ENCODE peak calls at places on chromosomes 1 and 21, in nine cellular contexts. One of them, this sample, is unnamed. For H3K9me3, the result is how much of the 10 kb centered on the place peaks cover.

GRCh38 chr1:29767769-29768425 is 531.6 kb downstream of the PTPRU start:
- DNase-seq in lower lobe of right lung: no peak
- DNase-seq in neural progenitor cell: no peak
- DNase-seq in AG04450: no peak
- DNase-seq in trophoblast cell: no peak
- DNase-seq in effector memory CD4-positive, alpha-beta T cell: no peak
- DNase-seq in BE2C: no peak
- DNase-seq in sigmoid colon: peak
- DNase-seq in upper lobe of right lung: no peak
- DNase-seq in this sample: no peak

GRCh38 chr1:246794261-246795093 is 70.3 kb downstream of the SCCPDH start:
- DNase-seq in lower lobe of right lung: no peak
- DNase-seq in neural progenitor cell: peak
- DNase-seq in AG04450: no peak
- DNase-seq in trophoblast cell: peak
- DNase-seq in effector memory CD4-positive, alpha-beta T cell: no peak
- DNase-seq in BE2C: no peak
- DNase-seq in sigmoid colon: no peak
- DNase-seq in upper lobe of right lung: no peak
- DNase-seq in this sample: no peak

GRCh38 chr1:113928129-113928949 is 785 bp upstream of the HIPK1 start:
- DNase-seq in lower lobe of right lung: no peak
- DNase-seq in neural progenitor cell: no peak
- DNase-seq in AG04450: no peak
- DNase-seq in trophoblast cell: no peak
- DNase-seq in effector memory CD4-positive, alpha-beta T cell: no peak
- DNase-seq in BE2C: no peak
- DNase-seq in sigmoid colon: no peak
- DNase-seq in upper lobe of right lung: no peak
- DNase-seq in this sample: no peak

GRCh38 chr1:244163861-244164562 is 112.9 kb downstream of the ZBTB18 start:
- DNase-seq in lower lobe of right lung: no peak
- DNase-seq in neural progenitor cell: no peak
- DNase-seq in AG04450: peak
- DNase-seq in trophoblast cell: peak
- DNase-seq in effector memory CD4-positive, alpha-beta T cell: no peak
- DNase-seq in BE2C: peak
- DNase-seq in sigmoid colon: no peak
- DNase-seq in upper lobe of right lung: no peak
- DNase-seq in this sample: no peak

GRCh38 chr1:14531519-14531918 is 67.0 kb upstream of the KAZN start:
- DNase-seq in lower lobe of right lung: no peak
- DNase-seq in neural progenitor cell: no peak
- DNase-seq in AG04450: no peak
- DNase-seq in trophoblast cell: no peak
- DNase-seq in effector memory CD4-positive, alpha-beta T cell: no peak
- DNase-seq in BE2C: no peak
- DNase-seq in sigmoid colon: no peak
- DNase-seq in upper lobe of right lung: no peak
- DNase-seq in this sample: no peak

GRCh38 chr21:41508415-41509205 is 652 bp upstream of the TMPRSS2 start:
- DNase-seq in lower lobe of right lung: no peak
- DNase-seq in neural progenitor cell: no peak
- DNase-seq in AG04450: no peak
- DNase-seq in trophoblast cell: no peak
- DNase-seq in effector memory CD4-positive, alpha-beta T cell: no peak
- DNase-seq in BE2C: no peak
- DNase-seq in sigmoid colon: no peak
- DNase-seq in upper lobe of right lung: no peak
- DNase-seq in this sample: no peak

GRCh38 chr1:44239337-44239960 is 26.2 kb downstream of the DMAP1 start:
- DNase-seq in lower lobe of right lung: peak
- DNase-seq in neural progenitor cell: peak
- DNase-seq in AG04450: no peak
- DNase-seq in trophoblast cell: no peak
- DNase-seq in effector memory CD4-positive, alpha-beta T cell: no peak
- DNase-seq in BE2C: peak
- DNase-seq in sigmoid colon: peak
- DNase-seq in upper lobe of right lung: peak
- DNase-seq in this sample: no peak

GRCh38 chr1:169727307-169727706 is 6.6 kb downstream of the SELE start:
- DNase-seq in lower lobe of right lung: no peak
- DNase-seq in neural progenitor cell: no peak
- DNase-seq in AG04450: no peak
- DNase-seq in trophoblast cell: no peak
- DNase-seq in effector memory CD4-positive, alpha-beta T cell: no peak
- DNase-seq in BE2C: no peak
- DNase-seq in sigmoid colon: no peak
- DNase-seq in upper lobe of right lung: no peak
- DNase-seq in this sample: no peak

GRCh38 chr1:92482665-92483441 is 3.9 kb downstream of the GFI1 start:
- DNase-seq in lower lobe of right lung: peak
- DNase-seq in neural progenitor cell: peak
- DNase-seq in AG04450: no peak
- DNase-seq in trophoblast cell: no peak
- DNase-seq in effector memory CD4-positive, alpha-beta T cell: no peak
- DNase-seq in BE2C: no peak
- DNase-seq in sigmoid colon: no peak
- DNase-seq in upper lobe of right lung: peak
- DNase-seq in this sample: peak

GRCh38 chr1:175801979-175802378 is 58.6 kb upstream of the TNR start:
- DNase-seq in lower lobe of right lung: no peak
- DNase-seq in neural progenitor cell: no peak
- DNase-seq in AG04450: no peak
- DNase-seq in trophoblast cell: no peak
- DNase-seq in effector memory CD4-positive, alpha-beta T cell: no peak
- DNase-seq in BE2C: no peak
- DNase-seq in sigmoid colon: no peak
- DNase-seq in upper lobe of right lung: no peak
- DNase-seq in this sample: no peak

GRCh38 chr1:179958359-179958758 is 3.7 kb downstream of the CEP350 start:
- DNase-seq in lower lobe of right lung: no peak
- DNase-seq in neural progenitor cell: no peak
- DNase-seq in AG04450: no peak
- DNase-seq in trophoblast cell: no peak
- DNase-seq in effector memory CD4-positive, alpha-beta T cell: no peak
- DNase-seq in BE2C: no peak
- DNase-seq in sigmoid colon: no peak
- DNase-seq in upper lobe of right lung: no peak
- DNase-seq in this sample: no peak

GRCh38 chr1:230965535-230965934 is 13.1 kb downstream of the TTC13 start:
- DNase-seq in lower lobe of right lung: no peak
- DNase-seq in neural progenitor cell: no peak
- DNase-seq in AG04450: no peak
- DNase-seq in trophoblast cell: no peak
- DNase-seq in effector memory CD4-positive, alpha-beta T cell: no peak
- DNase-seq in BE2C: no peak
- DNase-seq in sigmoid colon: no peak
- DNase-seq in upper lobe of right lung: no peak
- DNase-seq in this sample: no peak

GRCh38 chr1:237146247-237146646 is 104.3 kb downstream of the RYR2 start:
- DNase-seq in lower lobe of right lung: no peak
- DNase-seq in neural progenitor cell: no peak
- DNase-seq in AG04450: no peak
- DNase-seq in trophoblast cell: no peak
- DNase-seq in effector memory CD4-positive, alpha-beta T cell: no peak
- DNase-seq in BE2C: no peak
- DNase-seq in sigmoid colon: no peak
- DNase-seq in upper lobe of right lung: no peak
- DNase-seq in this sample: no peak

GRCh38 chr1:201288007-201288406 is 4.7 kb downstream of the PKP1 start:
- DNase-seq in lower lobe of right lung: no peak
- DNase-seq in neural progenitor cell: no peak
- DNase-seq in AG04450: no peak
- DNase-seq in trophoblast cell: no peak
- DNase-seq in effector memory CD4-positive, alpha-beta T cell: no peak
- DNase-seq in BE2C: no peak
- DNase-seq in sigmoid colon: peak
- DNase-seq in upper lobe of right lung: no peak
- DNase-seq in this sample: no peak

GRCh38 chr1:65820983-65821382 is 28.3 kb downstream of the PDE4B start:
- DNase-seq in lower lobe of right lung: no peak
- DNase-seq in neural progenitor cell: no peak
- DNase-seq in AG04450: peak
- DNase-seq in trophoblast cell: no peak
- DNase-seq in effector memory CD4-positive, alpha-beta T cell: no peak
- DNase-seq in BE2C: no peak
- DNase-seq in sigmoid colon: no peak
- DNase-seq in upper lobe of right lung: no peak
- DNase-seq in this sample: no peak

GRCh38 chr1:113759341-113760101 is at the start of gene PHTF1:
- DNase-seq in lower lobe of right lung: peak
- DNase-seq in neural progenitor cell: peak
- DNase-seq in AG04450: peak
- DNase-seq in trophoblast cell: peak
- DNase-seq in effector memory CD4-positive, alpha-beta T cell: peak
- DNase-seq in BE2C: peak
- DNase-seq in sigmoid colon: peak
- DNase-seq in upper lobe of right lung: peak
- DNase-seq in this sample: peak

GRCh38 chr1:53653200-53653575 is 85.8 kb downstream of the GLIS1 start:
- DNase-seq in lower lobe of right lung: no peak
- DNase-seq in neural progenitor cell: no peak
- DNase-seq in AG04450: no peak
- DNase-seq in trophoblast cell: no peak
- DNase-seq in effector memory CD4-positive, alpha-beta T cell: no peak
- DNase-seq in BE2C: no peak
- DNase-seq in sigmoid colon: no peak
- DNase-seq in upper lobe of right lung: peak
- DNase-seq in this sample: no peak

GRCh38 chr1:8947127-8947691 is 1.5 kb downstream of the CA6 start:
- DNase-seq in lower lobe of right lung: no peak
- DNase-seq in neural progenitor cell: no peak
- DNase-seq in AG04450: no peak
- DNase-seq in trophoblast cell: no peak
- DNase-seq in effector memory CD4-positive, alpha-beta T cell: no peak
- DNase-seq in BE2C: no peak
- DNase-seq in sigmoid colon: no peak
- DNase-seq in upper lobe of right lung: no peak
- DNase-seq in this sample: no peak

GRCh38 chr1:240797050-240797449 is 185.1 kb upstream of the GREM2 start:
- DNase-seq in lower lobe of right lung: no peak
- DNase-seq in neural progenitor cell: no peak
- DNase-seq in AG04450: no peak
- DNase-seq in trophoblast cell: peak
- DNase-seq in effector memory CD4-positive, alpha-beta T cell: no peak
- DNase-seq in BE2C: no peak
- DNase-seq in sigmoid colon: no peak
- DNase-seq in upper lobe of right lung: no peak
- DNase-seq in this sample: no peak

GRCh38 chr1:183778568-183779433 is 26.1 kb upstream of the RGL1 start:
- DNase-seq in lower lobe of right lung: no peak
- DNase-seq in neural progenitor cell: no peak
- DNase-seq in AG04450: no peak
- DNase-seq in trophoblast cell: no peak
- DNase-seq in effector memory CD4-positive, alpha-beta T cell: no peak
- DNase-seq in BE2C: no peak
- DNase-seq in sigmoid colon: no peak
- DNase-seq in upper lobe of right lung: no peak
- DNase-seq in this sample: no peak
- H3K9me3 ChIP-seq in lower lobe of right lung: under half
- H3K9me3 ChIP-seq in neural progenitor cell: under half
- H3K9me3 ChIP-seq in AG04450: under half
- H3K9me3 ChIP-seq in trophoblast cell: under half
- H3K9me3 ChIP-seq in effector memory CD4-positive, alpha-beta T cell: under half
- H3K9me3 ChIP-seq in BE2C: under half
- H3K9me3 ChIP-seq in sigmoid colon: under half
- H3K9me3 ChIP-seq in upper lobe of right lung: under half
- H3K9me3 ChIP-seq in this sample: under half

GRCh38 chr1:4351453-4351852 is 303.0 kb upstream of the AJAP1 start:
- DNase-seq in lower lobe of right lung: no peak
- DNase-seq in neural progenitor cell: no peak
- DNase-seq in AG04450: no peak
- DNase-seq in trophoblast cell: no peak
- DNase-seq in effector memory CD4-positive, alpha-beta T cell: no peak
- DNase-seq in BE2C: no peak
- DNase-seq in sigmoid colon: no peak
- DNase-seq in upper lobe of right lung: no peak
- DNase-seq in this sample: no peak
- H3K9me3 ChIP-seq in lower lobe of right lung: under half
- H3K9me3 ChIP-seq in neural progenitor cell: under half
- H3K9me3 ChIP-seq in AG04450: half or more
- H3K9me3 ChIP-seq in trophoblast cell: under half
- H3K9me3 ChIP-seq in effector memory CD4-positive, alpha-beta T cell: under half
- H3K9me3 ChIP-seq in BE2C: under half
- H3K9me3 ChIP-seq in sigmoid colon: under half
- H3K9me3 ChIP-seq in upper lobe of right lung: under half
- H3K9me3 ChIP-seq in this sample: under half

GRCh38 chr21:27761623-27762022 is 794.7 kb upstream of the ADAMTS5 start:
- DNase-seq in lower lobe of right lung: no peak
- DNase-seq in neural progenitor cell: no peak
- DNase-seq in AG04450: no peak
- DNase-seq in trophoblast cell: no peak
- DNase-seq in effector memory CD4-positive, alpha-beta T cell: no peak
- DNase-seq in BE2C: no peak
- DNase-seq in sigmoid colon: no peak
- DNase-seq in upper lobe of right lung: no peak
- DNase-seq in this sample: no peak

GRCh38 chr21:27759820-27760219 is 792.9 kb upstream of the ADAMTS5 start:
- DNase-seq in lower lobe of right lung: no peak
- DNase-seq in neural progenitor cell: no peak
- DNase-seq in AG04450: no peak
- DNase-seq in trophoblast cell: no peak
- DNase-seq in effector memory CD4-positive, alpha-beta T cell: no peak
- DNase-seq in BE2C: no peak
- DNase-seq in sigmoid colon: no peak
- DNase-seq in upper lobe of right lung: no peak
- DNase-seq in this sample: no peak

GRCh38 chr21:27759091-27759659 is 792.3 kb upstream of the ADAMTS5 start:
- DNase-seq in lower lobe of right lung: peak
- DNase-seq in neural progenitor cell: peak
- DNase-seq in AG04450: no peak
- DNase-seq in trophoblast cell: no peak
- DNase-seq in effector memory CD4-positive, alpha-beta T cell: no peak
- DNase-seq in BE2C: peak
- DNase-seq in sigmoid colon: no peak
- DNase-seq in upper lobe of right lung: peak
- DNase-seq in this sample: no peak

GRCh38 chr21:27756191-27756590 is 789.3 kb upstream of the ADAMTS5 start:
- DNase-seq in lower lobe of right lung: no peak
- DNase-seq in neural progenitor cell: no peak
- DNase-seq in AG04450: no peak
- DNase-seq in trophoblast cell: no peak
- DNase-seq in effector memory CD4-positive, alpha-beta T cell: no peak
- DNase-seq in BE2C: no peak
- DNase-seq in sigmoid colon: no peak
- DNase-seq in upper lobe of right lung: no peak
- DNase-seq in this sample: no peak
- H3K9me3 ChIP-seq in lower lobe of right lung: under half
- H3K9me3 ChIP-seq in neural progenitor cell: under half
- H3K9me3 ChIP-seq in AG04450: under half
- H3K9me3 ChIP-seq in trophoblast cell: under half
- H3K9me3 ChIP-seq in effector memory CD4-positive, alpha-beta T cell: under half
- H3K9me3 ChIP-seq in BE2C: under half
- H3K9me3 ChIP-seq in sigmoid colon: under half
- H3K9me3 ChIP-seq in upper lobe of right lung: under half
- H3K9me3 ChIP-seq in this sample: under half

DNA sequence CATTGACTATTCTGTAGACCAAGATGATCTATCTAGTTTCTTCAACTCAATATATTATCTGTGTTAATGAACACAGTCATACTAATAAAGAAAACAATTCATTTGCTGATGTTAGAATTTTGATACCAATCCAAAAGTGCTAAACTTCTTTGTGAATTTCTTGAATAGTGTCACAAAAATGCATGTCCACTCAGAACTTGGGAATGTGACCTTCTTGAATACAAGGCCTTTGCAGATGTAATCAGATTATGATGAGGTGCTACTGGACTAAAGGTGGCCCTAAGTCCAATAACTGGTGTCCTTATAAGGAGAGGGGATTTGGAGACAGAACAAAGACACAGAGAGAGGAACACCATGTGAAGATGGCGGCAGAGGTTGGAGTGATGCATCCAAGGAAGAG is 305.8 kb upstream of the ZP4 start:
- DNase-seq in lower lobe of right lung: no peak
- DNase-seq in neural progenitor cell: no peak
- DNase-seq in AG04450: no peak
- DNase-seq in trophoblast cell: no peak
- DNase-seq in effector memory CD4-positive, alpha-beta T cell: no peak
- DNase-seq in BE2C: no peak
- DNase-seq in sigmoid colon: no peak
- DNase-seq in upper lobe of right lung: no peak
- DNase-seq in this sample: no peak
- H3K9me3 ChIP-seq in lower lobe of right lung: under half
- H3K9me3 ChIP-seq in neural progenitor cell: under half
- H3K9me3 ChIP-seq in AG04450: under half
- H3K9me3 ChIP-seq in trophoblast cell: under half
- H3K9me3 ChIP-seq in effector memory CD4-positive, alpha-beta T cell: under half
- H3K9me3 ChIP-seq in BE2C: under half
- H3K9me3 ChIP-seq in sigmoid colon: under half
- H3K9me3 ChIP-seq in upper lobe of right lung: under half
- H3K9me3 ChIP-seq in this sample: under half